ENCODE peak calls at places on chromosomes 13 and 19, in eight cellular contexts. One of them, this sample, is unnamed.

GRCh38 chr19:38478273-38478971 is 44.9 kb downstream of the RYR1 start:
- DNase-seq in nucleus accumbens: no peak
- DNase-seq in mesothelial cell of epicardium: no peak
- DNase-seq in colonic mucosa: no peak
- DNase-seq in D341Med: peak
- DNase-seq in astrocyte of the cerebellum: no peak
- DNase-seq in stimulated activated naive CD8-positive, alpha-beta T cell treated with anti-CD3 and anti-CD28 coated beads, Interleukin-15, Interleukin-2, amounts not matched to agents 100 U/mL and 50 U/mL, for 24 hours: no peak
- DNase-seq in H9: peak
- DNase-seq in this sample: no peak

GRCh38 chr19:1117654-1118053 is 13.9 kb downstream of the GPX4 start:
- DNase-seq in D341Med: no peak
- DNase-seq in stimulated activated naive CD8-positive, alpha-beta T cell treated with anti-CD3 and anti-CD28 coated beads, Interleukin-15, Interleukin-2, amounts not matched to agents 100 U/mL and 50 U/mL, for 24 hours: no peak
- DNase-seq in mesothelial cell of epicardium: no peak
- DNase-seq in nucleus accumbens: no peak
- DNase-seq in H9: no peak
- DNase-seq in colonic mucosa: no peak
- DNase-seq in astrocyte of the cerebellum: no peak
- DNase-seq in this sample: no peak

GRCh38 chr13:93290503-93290902 is 63.9 kb downstream of the GPC6 start:
- DNase-seq in mesothelial cell of epicardium: no peak
- DNase-seq in H9: no peak
- DNase-seq in stimulated activated naive CD8-positive, alpha-beta T cell treated with anti-CD3 and anti-CD28 coated beads, Interleukin-15, Interleukin-2, amounts not matched to agents 100 U/mL and 50 U/mL, for 24 hours: no peak
- DNase-seq in D341Med: no peak
- DNase-seq in astrocyte of the cerebellum: peak
- DNase-seq in colonic mucosa: no peak
- DNase-seq in nucleus accumbens: no peak
- DNase-seq in this sample: no peak

GRCh38 chr13:89687066-89687465 is 1660.4 kb upstream of the MIR17HG start:
- DNase-seq in D341Med: no peak
- DNase-seq in nucleus accumbens: no peak
- DNase-seq in colonic mucosa: no peak
- DNase-seq in astrocyte of the cerebellum: no peak
- DNase-seq in mesothelial cell of epicardium: no peak
- DNase-seq in H9: no peak
- DNase-seq in stimulated activated naive CD8-positive, alpha-beta T cell treated with anti-CD3 and anti-CD28 coated beads, Interleukin-15, Interleukin-2, amounts not matched to agents 100 U/mL and 50 U/mL, for 24 hours: no peak
- DNase-seq in this sample: no peak

GRCh38 chr13:26967119-26968038 is 204.2 kb downstream of the USP12 start:
- DNase-seq in astrocyte of the cerebellum: no peak
- DNase-seq in D341Med: no peak
- DNase-seq in stimulated activated naive CD8-positive, alpha-beta T cell treated with anti-CD3 and anti-CD28 coated beads, Interleukin-15, Interleukin-2, amounts not matched to agents 100 U/mL and 50 U/mL, for 24 hours: no peak
- DNase-seq in colonic mucosa: no peak
- DNase-seq in nucleus accumbens: no peak
- DNase-seq in mesothelial cell of epicardium: no peak
- DNase-seq in H9: no peak
- DNase-seq in this sample: no peak

GRCh38 chr13:19157461-19157860 is 24.2 kb downstream of the TUBA3C start:
- DNase-seq in astrocyte of the cerebellum: no peak
- DNase-seq in colonic mucosa: no peak
- DNase-seq in stimulated activated naive CD8-positive, alpha-beta T cell treated with anti-CD3 and anti-CD28 coated beads, Interleukin-15, Interleukin-2, amounts not matched to agents 100 U/mL and 50 U/mL, for 24 hours: no peak
- DNase-seq in mesothelial cell of epicardium: no peak
- DNase-seq in H9: no peak
- DNase-seq in D341Med: no peak
- DNase-seq in nucleus accumbens: no peak
- DNase-seq in this sample: no peak

GRCh38 chr13:65339236-65339635 is 1890.9 kb downstream of the PCDH9 start:
- DNase-seq in astrocyte of the cerebellum: no peak
- DNase-seq in D341Med: no peak
- DNase-seq in stimulated activated naive CD8-positive, alpha-beta T cell treated with anti-CD3 and anti-CD28 coated beads, Interleukin-15, Interleukin-2, amounts not matched to agents 100 U/mL and 50 U/mL, for 24 hours: no peak
- DNase-seq in nucleus accumbens: no peak
- DNase-seq in colonic mucosa: no peak
- DNase-seq in mesothelial cell of epicardium: no peak
- DNase-seq in H9: no peak
- DNase-seq in this sample: no peak

GRCh38 chr13:31035162-31035951 is 102.9 kb downstream of the TEX26 start:
- DNase-seq in nucleus accumbens: no peak
- DNase-seq in astrocyte of the cerebellum: peak
- DNase-seq in D341Med: no peak
- DNase-seq in colonic mucosa: no peak
- DNase-seq in H9: no peak
- DNase-seq in mesothelial cell of epicardium: no peak
- DNase-seq in stimulated activated naive CD8-positive, alpha-beta T cell treated with anti-CD3 and anti-CD28 coated beads, Interleukin-15, Interleukin-2, amounts not matched to agents 100 U/mL and 50 U/mL, for 24 hours: no peak
- DNase-seq in this sample: no peak